ENCODE peak calls at places on chromosomes 6 and 20, in ten cellular contexts. One of them, this sample, is unnamed.

GRCh38 chr20:63698739-63699465 is 2.5 kb downstream of the TNFRSF6B start:
- DNase-seq in fibroblast of lung: peak; percentile 92
- DNase-seq in astrocyte of the cerebellum: peak; percentile 66
- DNase-seq in heart left ventricle: no peak
- DNase-seq in PC-9: peak; percentile 90
- DNase-seq in AG04450: peak; percentile 70
- DNase-seq in H7: peak; percentile 78
- DNase-seq in dorsolateral prefrontal cortex: peak; percentile 69
- DNase-seq in endodermal cell: peak; percentile 71
- DNase-seq in choroid plexus epithelial cell: peak; percentile 91
- DNase-seq in this sample: no peak

GRCh38 chr20:63533871-63534393 is 3.2 kb downstream of the PTK6 start:
- DNase-seq in endodermal cell: peak; percentile 54
- DNase-seq in heart left ventricle: no peak
- DNase-seq in dorsolateral prefrontal cortex: no peak
- DNase-seq in fibroblast of lung: no peak
- DNase-seq in astrocyte of the cerebellum: no peak
- DNase-seq in choroid plexus epithelial cell: no peak
- DNase-seq in H7: peak; percentile 75
- DNase-seq in AG04450: no peak
- DNase-seq in PC-9: peak; percentile 90
- DNase-seq in this sample: no peak

GRCh38 chr20:37905969-37906613 is 3.2 kb downstream of the VSTM2L start:
- DNase-seq in choroid plexus epithelial cell: no peak
- DNase-seq in endodermal cell: no peak
- DNase-seq in astrocyte of the cerebellum: no peak
- DNase-seq in H7: no peak
- DNase-seq in AG04450: no peak
- DNase-seq in heart left ventricle: no peak
- DNase-seq in dorsolateral prefrontal cortex: no peak
- DNase-seq in PC-9: no peak
- DNase-seq in fibroblast of lung: no peak
- DNase-seq in this sample: no peak

GRCh38 chr6:159174263-159174974 is 5.2 kb downstream of the FNDC1 start:
- DNase-seq in choroid plexus epithelial cell: peak; percentile 83
- DNase-seq in H7: peak; percentile 89
- DNase-seq in astrocyte of the cerebellum: peak; percentile 45
- DNase-seq in endodermal cell: peak; percentile 93
- DNase-seq in fibroblast of lung: peak; percentile 73
- DNase-seq in heart left ventricle: peak; percentile 61
- DNase-seq in AG04450: peak; percentile 18
- DNase-seq in dorsolateral prefrontal cortex: peak; percentile 65
- DNase-seq in PC-9: peak; percentile 51
- DNase-seq in this sample: peak; percentile 71

GRCh38 chr6:141641406-141641805 is 491.3 kb upstream of the GJE1 start:
- DNase-seq in AG04450: no peak
- DNase-seq in endodermal cell: no peak
- DNase-seq in PC-9: no peak
- DNase-seq in H7: no peak
- DNase-seq in fibroblast of lung: no peak
- DNase-seq in astrocyte of the cerebellum: no peak
- DNase-seq in dorsolateral prefrontal cortex: no peak
- DNase-seq in choroid plexus epithelial cell: peak; percentile 2
- DNase-seq in heart left ventricle: no peak
- DNase-seq in this sample: no peak

GRCh38 chr20:34516874-34517542 is 786 bp downstream of the DYNLRB1 start:
- DNase-seq in astrocyte of the cerebellum: no peak
- DNase-seq in AG04450: no peak
- DNase-seq in endodermal cell: no peak
- DNase-seq in heart left ventricle: no peak
- DNase-seq in H7: peak; percentile 59
- DNase-seq in dorsolateral prefrontal cortex: peak; percentile 72
- DNase-seq in choroid plexus epithelial cell: peak; percentile 27
- DNase-seq in fibroblast of lung: no peak
- DNase-seq in PC-9: no peak
- DNase-seq in this sample: no peak

GRCh38 chr6:151609146-151609962 is 115.5 kb downstream of the CCDC170 start:
- DNase-seq in fibroblast of lung: peak; percentile 1
- DNase-seq in PC-9: no peak
- DNase-seq in astrocyte of the cerebellum: no peak
- DNase-seq in AG04450: no peak
- DNase-seq in dorsolateral prefrontal cortex: no peak
- DNase-seq in H7: no peak
- DNase-seq in choroid plexus epithelial cell: no peak
- DNase-seq in endodermal cell: no peak
- DNase-seq in heart left ventricle: peak; percentile 42
- DNase-seq in this sample: peak; percentile 42

GRCh38 chr6:134725590-134725989 is 224.3 kb downstream of the ALDH8A1 start:
- DNase-seq in PC-9: no peak
- DNase-seq in fibroblast of lung: no peak
- DNase-seq in AG04450: no peak
- DNase-seq in H7: no peak
- DNase-seq in heart left ventricle: no peak
- DNase-seq in dorsolateral prefrontal cortex: no peak
- DNase-seq in endodermal cell: no peak
- DNase-seq in astrocyte of the cerebellum: no peak
- DNase-seq in choroid plexus epithelial cell: no peak
- DNase-seq in this sample: no peak

GRCh38 chr6:160767019-160767646 is 65.1 kb downstream of the PLG start:
- DNase-seq in heart left ventricle: peak; percentile 39
- DNase-seq in choroid plexus epithelial cell: peak; percentile 34
- DNase-seq in astrocyte of the cerebellum: peak; percentile 4
- DNase-seq in PC-9: peak; percentile 14
- DNase-seq in dorsolateral prefrontal cortex: peak; percentile 84
- DNase-seq in AG04450: no peak
- DNase-seq in H7: peak; percentile 88
- DNase-seq in fibroblast of lung: peak; percentile 48
- DNase-seq in endodermal cell: peak; percentile 94
- DNase-seq in this sample: peak; percentile 29

GRCh38 chr6:160765412-160765811 is 63.4 kb downstream of the PLG start:
- DNase-seq in choroid plexus epithelial cell: no peak
- DNase-seq in astrocyte of the cerebellum: no peak
- DNase-seq in dorsolateral prefrontal cortex: no peak
- DNase-seq in H7: peak; percentile 60
- DNase-seq in AG04450: no peak
- DNase-seq in endodermal cell: peak; percentile 62
- DNase-seq in PC-9: no peak
- DNase-seq in fibroblast of lung: no peak
- DNase-seq in heart left ventricle: no peak
- DNase-seq in this sample: no peak

GRCh38 chr6:160766657-160767018 is 64.6 kb downstream of the PLG start:
- DNase-seq in choroid plexus epithelial cell: no peak
- DNase-seq in AG04450: no peak
- DNase-seq in endodermal cell: no peak
- DNase-seq in astrocyte of the cerebellum: no peak
- DNase-seq in heart left ventricle: no peak
- DNase-seq in PC-9: no peak
- DNase-seq in dorsolateral prefrontal cortex: no peak
- DNase-seq in fibroblast of lung: no peak
- DNase-seq in H7: no peak
- DNase-seq in this sample: no peak

GRCh38 chr6:160768101-160768500 is 66.1 kb downstream of the PLG start:
- DNase-seq in endodermal cell: no peak
- DNase-seq in heart left ventricle: no peak
- DNase-seq in astrocyte of the cerebellum: no peak
- DNase-seq in PC-9: no peak
- DNase-seq in fibroblast of lung: no peak
- DNase-seq in dorsolateral prefrontal cortex: no peak
- DNase-seq in H7: no peak
- DNase-seq in choroid plexus epithelial cell: no peak
- DNase-seq in AG04450: no peak
- DNase-seq in this sample: no peak

DNA sequence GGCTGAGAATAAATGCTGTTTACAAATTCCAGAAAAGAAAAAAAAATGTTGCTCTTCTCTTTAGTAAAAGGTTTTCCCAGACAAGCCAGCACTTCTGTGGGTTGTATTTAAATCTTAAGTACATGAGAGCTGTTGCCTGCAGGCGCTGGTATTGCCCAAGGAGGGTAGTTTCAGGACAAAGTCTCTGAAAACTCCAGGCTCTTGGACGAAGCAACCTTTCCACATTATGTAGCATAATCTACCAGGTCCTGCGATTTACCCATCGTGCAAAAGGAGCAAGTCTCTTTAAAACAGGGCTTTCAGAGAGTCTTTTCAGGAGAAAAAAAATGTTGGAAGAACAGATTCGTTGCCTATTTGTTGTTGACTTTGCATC is 65.6 kb downstream of the PLG start:
- DNase-seq in fibroblast of lung: no peak
- DNase-seq in heart left ventricle: no peak
- DNase-seq in H7: peak; percentile 31
- DNase-seq in PC-9: no peak
- DNase-seq in AG04450: no peak
- DNase-seq in astrocyte of the cerebellum: no peak
- DNase-seq in choroid plexus epithelial cell: no peak
- DNase-seq in dorsolateral prefrontal cortex: no peak
- DNase-seq in endodermal cell: no peak
- DNase-seq in this sample: no peak
- H3K4me3 ChIP-seq in fibroblast of lung: no peak overlapping the region
- H3K4me3 ChIP-seq in heart left ventricle: no peak overlapping the region
- H3K4me3 ChIP-seq in H7: no peak overlapping the region
- H3K4me3 ChIP-seq in PC-9: no peak overlapping the region
- H3K4me3 ChIP-seq in AG04450: no peak overlapping the region
- H3K4me3 ChIP-seq in astrocyte of the cerebellum: peak overlapping the region; percentile 46
- H3K4me3 ChIP-seq in choroid plexus epithelial cell: no peak overlapping the region
- H3K4me3 ChIP-seq in dorsolateral prefrontal cortex: peak overlapping the region; percentile 64
- H3K4me3 ChIP-seq in endodermal cell: peak overlapping the region; percentile 81
- H3K4me3 ChIP-seq in this sample: peak overlapping the region; percentile 21

GRCh38 chr6:119343573-119344146 is 5.9 kb downstream of the MAN1A1 start:
- DNase-seq in choroid plexus epithelial cell: no peak
- DNase-seq in fibroblast of lung: no peak
- DNase-seq in endodermal cell: no peak
- DNase-seq in dorsolateral prefrontal cortex: no peak
- DNase-seq in heart left ventricle: no peak
- DNase-seq in AG04450: no peak
- DNase-seq in H7: no peak
- DNase-seq in astrocyte of the cerebellum: no peak
- DNase-seq in PC-9: no peak
- DNase-seq in this sample: no peak
- H3K4me3 ChIP-seq in choroid plexus epithelial cell: no peak overlapping the region
- H3K4me3 ChIP-seq in fibroblast of lung: no peak overlapping the region
- H3K4me3 ChIP-seq in endodermal cell: peak overlapping the region; percentile 87
- H3K4me3 ChIP-seq in dorsolateral prefrontal cortex: no peak overlapping the region
- H3K4me3 ChIP-seq in heart left ventricle: no peak overlapping the region
- H3K4me3 ChIP-seq in AG04450: no peak overlapping the region
- H3K4me3 ChIP-seq in H7: no peak overlapping the region
- H3K4me3 ChIP-seq in astrocyte of the cerebellum: no peak overlapping the region
- H3K4me3 ChIP-seq in PC-9: no peak overlapping the region
- H3K4me3 ChIP-seq in this sample: no peak overlapping the region

GRCh38 chr6:16582437-16583150 is 178.7 kb downstream of the ATXN1 start:
- DNase-seq in AG04450: no peak
- DNase-seq in choroid plexus epithelial cell: no peak
- DNase-seq in heart left ventricle: no peak
- DNase-seq in H7: no peak
- DNase-seq in dorsolateral prefrontal cortex: no peak
- DNase-seq in endodermal cell: no peak
- DNase-seq in fibroblast of lung: peak; percentile 14
- DNase-seq in astrocyte of the cerebellum: no peak
- DNase-seq in PC-9: no peak
- DNase-seq in this sample: no peak
- H3K4me3 ChIP-seq in AG04450: no peak overlapping the region
- H3K4me3 ChIP-seq in choroid plexus epithelial cell: no peak overlapping the region
- H3K4me3 ChIP-seq in heart left ventricle: no peak overlapping the region
- H3K4me3 ChIP-seq in H7: no peak overlapping the region
- H3K4me3 ChIP-seq in dorsolateral prefrontal cortex: peak overlapping the region; percentile 47
- H3K4me3 ChIP-seq in endodermal cell: no peak overlapping the region
- H3K4me3 ChIP-seq in fibroblast of lung: no peak overlapping the region
- H3K4me3 ChIP-seq in astrocyte of the cerebellum: no peak overlapping the region
- H3K4me3 ChIP-seq in PC-9: no peak overlapping the region
- H3K4me3 ChIP-seq in this sample: peak overlapping the region; percentile 32

DNA sequence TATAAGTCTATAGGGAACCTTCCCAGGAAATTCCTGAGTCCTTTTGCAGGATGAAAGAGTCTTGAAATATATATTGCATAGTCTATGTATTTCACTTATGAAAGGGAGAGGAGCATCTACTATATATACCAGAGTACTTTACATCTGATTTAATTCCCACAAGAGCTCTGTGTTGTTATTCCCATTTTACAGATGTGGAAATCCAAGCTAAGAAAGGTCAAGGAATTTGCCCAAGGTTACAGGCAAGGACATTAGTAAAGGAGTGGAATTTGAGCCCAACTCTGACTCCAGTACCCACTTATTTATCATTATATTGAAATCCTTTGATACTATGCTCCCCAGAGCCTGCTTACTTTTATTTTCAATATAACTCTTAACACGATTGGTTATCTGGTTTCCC is 2.6 kb downstream of the SESN1 start:
- DNase-seq in AG04450: no peak
- DNase-seq in PC-9: no peak
- DNase-seq in dorsolateral prefrontal cortex: no peak
- DNase-seq in choroid plexus epithelial cell: no peak
- DNase-seq in astrocyte of the cerebellum: no peak
- DNase-seq in endodermal cell: no peak
- DNase-seq in fibroblast of lung: no peak
- DNase-seq in H7: no peak
- DNase-seq in heart left ventricle: no peak
- DNase-seq in this sample: no peak
- H3K4me3 ChIP-seq in AG04450: peak overlapping the region; percentile 93
- H3K4me3 ChIP-seq in PC-9: peak overlapping the region; percentile 80
- H3K4me3 ChIP-seq in dorsolateral prefrontal cortex: peak overlapping the region; percentile 94
- H3K4me3 ChIP-seq in choroid plexus epithelial cell: peak overlapping the region; percentile 89
- H3K4me3 ChIP-seq in astrocyte of the cerebellum: peak overlapping the region; percentile 79
- H3K4me3 ChIP-seq in endodermal cell: peak overlapping the region; percentile 92
- H3K4me3 ChIP-seq in fibroblast of lung: peak overlapping the region; percentile 83
- H3K4me3 ChIP-seq in H7: no peak overlapping the region
- H3K4me3 ChIP-seq in heart left ventricle: peak overlapping the region; percentile 61
- H3K4me3 ChIP-seq in this sample: peak overlapping the region; percentile 77

DNA sequence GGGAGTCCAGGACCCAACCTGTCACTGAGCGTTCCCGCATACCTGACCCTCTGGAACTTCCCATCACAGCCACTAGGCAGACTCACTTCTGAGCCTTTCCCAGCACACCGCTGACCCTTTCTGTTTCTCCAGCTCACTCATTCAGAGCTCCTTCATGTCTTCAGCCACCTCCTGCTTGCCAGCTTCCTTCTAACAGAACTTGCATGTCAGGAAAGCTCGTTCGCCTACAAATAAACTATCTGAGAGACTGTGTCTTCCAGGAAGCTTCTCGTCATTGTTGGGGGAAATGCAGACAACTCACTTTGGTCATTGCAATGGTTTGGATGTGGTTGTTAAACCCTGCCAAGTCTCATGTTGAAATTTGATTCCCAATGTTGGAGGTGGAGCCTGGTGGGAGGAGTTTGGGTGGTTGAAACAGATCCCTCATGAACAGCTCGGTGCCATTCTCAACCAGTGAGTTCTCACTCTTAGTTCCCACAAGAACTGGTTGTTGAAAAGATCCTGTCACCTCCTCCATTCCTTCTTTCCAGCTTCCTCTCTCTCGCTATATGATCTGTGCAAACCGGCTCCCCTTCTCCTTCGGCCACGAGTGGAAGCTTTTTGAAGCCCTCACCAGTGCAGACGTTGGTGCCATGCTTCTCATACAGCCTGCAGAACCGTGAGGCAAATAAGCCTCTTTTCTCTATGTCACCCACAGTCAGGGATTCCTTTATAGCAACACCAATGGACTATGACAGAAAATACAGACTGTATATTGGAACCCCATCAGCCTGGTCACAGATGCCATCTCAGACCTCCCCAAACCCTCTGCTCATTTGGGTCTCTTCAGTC is 1.4 kb upstream of the MUC21 start:
- DNase-seq in astrocyte of the cerebellum: peak; percentile 59
- DNase-seq in PC-9: peak; percentile 64
- DNase-seq in choroid plexus epithelial cell: peak; percentile 81
- DNase-seq in endodermal cell: peak; percentile 90
- DNase-seq in fibroblast of lung: peak; percentile 87
- DNase-seq in heart left ventricle: no peak
- DNase-seq in dorsolateral prefrontal cortex: no peak
- DNase-seq in H7: peak; percentile 72
- DNase-seq in AG04450: peak; percentile 39
- DNase-seq in this sample: peak; percentile 15
- H3K4me3 ChIP-seq in astrocyte of the cerebellum: peak overlapping the region; percentile 3
- H3K4me3 ChIP-seq in PC-9: no peak overlapping the region
- H3K4me3 ChIP-seq in choroid plexus epithelial cell: peak overlapping the region; percentile 42
- H3K4me3 ChIP-seq in endodermal cell: peak overlapping the region; percentile 70
- H3K4me3 ChIP-seq in fibroblast of lung: peak overlapping the region; percentile 25
- H3K4me3 ChIP-seq in heart left ventricle: no peak overlapping the region
- H3K4me3 ChIP-seq in dorsolateral prefrontal cortex: no peak overlapping the region
- H3K4me3 ChIP-seq in H7: peak overlapping the region; percentile 3
- H3K4me3 ChIP-seq in AG04450: peak overlapping the region; percentile 47
- H3K4me3 ChIP-seq in this sample: no peak overlapping the region